ENCODE peak calls at places on chromosomes 2 and 18, in nine cellular contexts. W is progenitor cell of endocrine pancreas, E is pancreas, I is dorsolateral prefrontal cortex, K is MM.1S, V is AG10803, Q is HFF-Myc, M is cardiac fibroblast, L is type B pancreatic cell. O is an unnamed sample.

GRCh38 chr18:23943903-23944624 is 70.5 kb upstream of the TTC39C start:
- DNase-seq in V (peak; percentile 90), I (no peak), W (no peak), Q (no peak), E (no peak), M (peak; percentile 67), K (no peak), L (no peak), O (no peak)

GRCh38 chr2:30338475-30338874 is 107.1 kb downstream of the LBH start:
- DNase-seq in V (no peak), I (no peak), K (no peak), L (no peak), Q (no peak), W (no peak), E (no peak), M (no peak), O (no peak)

GRCh38 chr2:30915485-30915884 is 108.2 kb upstream of the CAPN13 start:
- DNase-seq in M (no peak), V (peak; percentile 1), K (no peak), W (peak; percentile 54), I (no peak), Q (no peak), E (no peak), L (no peak), O (peak; percentile 11)

GRCh38 chr2:180174580-180174979 is 167.5 kb upstream of the CWC22 start:
- DNase-seq in W (no peak), Q (no peak), E (no peak), K (no peak), M (no peak), I (no peak), V (no peak), L (no peak), O (no peak)

GRCh38 chr2:232624554-232624842 is 8.9 kb upstream of the EFHD1 start:
- DNase-seq in L (no peak), Q (no peak), W (no peak), I (no peak), V (no peak), K (no peak), E (no peak), M (no peak), O (no peak)

GRCh38 chr2:72991439-72991725 is 74.1 kb downstream of the EMX1 start:
- DNase-seq in K (no peak), V (no peak), Q (no peak), L (no peak), W (no peak), E (peak; percentile 36), M (no peak), I (no peak), O (no peak)

GRCh38 chr2:219661955-219662395 is 34.5 kb downstream of the SLC4A3 start:
- DNase-seq in M (peak; percentile 32), L (peak; percentile 16), K (no peak), Q (no peak), W (no peak), I (no peak), E (no peak), V (peak; percentile 48), O (no peak)

GRCh38 chr2:26847663-26848335 is at the start of gene DPYSL5:
- DNase-seq in V (no peak), W (peak; percentile 79), E (peak; percentile 56), I (peak; percentile 62), L (peak; percentile 85), M (no peak), K (no peak), Q (no peak), O (peak; percentile 86)

GRCh38 chr2:111707700-111708099 is 176.3 kb downstream of the ANAPC1 start:
- DNase-seq in Q (no peak), E (no peak), W (no peak), K (no peak), L (no peak), M (no peak), V (no peak), I (no peak), O (no peak)
- TF ChIP-seq CTCF in Q (no peak), E (no peak), W (no peak), K (no peak), L (no peak), M (no peak), V (no peak), I (no peak), O (no peak)

GRCh38 chr18:74569401-74569800 is 28.3 kb upstream of the ZNF407 start:
- DNase-seq in K (no peak), Q (no peak), I (no peak), L (no peak), E (no peak), W (no peak), V (no peak), M (no peak), O (no peak)

GRCh38 chr18:74564012-74564411 is 29.7 kb downstream of the CNDP1 start:
- DNase-seq in M (no peak), L (no peak), W (no peak), Q (no peak), I (no peak), V (no peak), K (no peak), E (no peak), O (no peak)

GRCh38 chr18:74570266-74570665 is 27.4 kb upstream of the ZNF407 start:
- DNase-seq in W (no peak), I (no peak), K (no peak), Q (no peak), M (no peak), E (no peak), L (no peak), V (no peak), O (no peak)

GRCh38 chr18:74571895-74572680 is 25.6 kb upstream of the ZNF407 start:
- DNase-seq in M (no peak), W (no peak), I (no peak), L (no peak), E (no peak), Q (no peak), V (no peak), K (no peak), O (no peak)

DNA sequence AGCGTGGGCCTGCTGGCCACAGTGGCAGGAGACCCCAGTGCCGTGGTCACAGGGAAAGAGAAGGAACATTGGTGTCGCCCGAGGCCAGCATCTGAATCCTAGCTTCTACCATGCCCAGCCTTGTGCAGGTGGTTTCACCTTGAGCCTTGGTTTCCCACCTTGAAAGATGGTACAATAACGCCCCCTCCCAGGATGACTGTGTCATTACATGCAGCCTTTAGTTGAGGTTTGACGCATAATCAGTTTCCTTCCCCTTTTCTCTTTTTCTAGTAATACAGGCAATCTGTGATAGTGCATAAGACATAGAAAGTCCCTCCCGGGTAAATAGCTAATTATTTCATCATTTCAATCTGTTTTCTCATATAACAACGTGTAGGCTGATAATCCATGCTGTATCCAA is 29.9 kb upstream of the ZNF407 start:
- DNase-seq in L (no peak), E (no peak), V (no peak), Q (no peak), W (no peak), K (no peak), M (no peak), I (no peak), O (no peak)
- TF ChIP-seq CTCF in L (no peak), E (no peak), V (no peak), Q (no peak), W (peak; percentile 15), K (no peak), M (no peak), I (no peak), O (no peak)

DNA sequence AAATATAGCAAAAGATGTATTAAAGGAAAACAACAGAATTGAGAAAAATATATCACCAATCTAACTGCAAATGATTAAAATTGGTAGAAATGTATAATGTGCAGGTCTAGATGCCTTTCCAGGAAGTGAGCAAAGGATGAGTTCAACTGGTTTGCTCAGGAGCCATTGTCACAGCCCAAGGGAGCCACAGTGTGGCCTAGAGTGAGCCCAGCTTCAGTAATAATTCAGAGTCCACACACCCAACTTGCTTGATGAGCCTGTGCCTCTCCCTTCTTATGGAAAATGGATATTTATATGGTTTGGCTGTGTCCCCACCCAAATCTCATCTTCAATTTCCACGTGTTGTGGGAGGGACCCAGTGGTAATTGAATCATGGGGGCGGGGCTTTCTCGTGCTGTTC is 92.2 kb upstream of the ASAP2 start:
- DNase-seq in K (no peak), I (no peak), L (no peak), V (no peak), E (no peak), M (peak; percentile 42), W (no peak), Q (no peak), O (no peak)
- TF ChIP-seq CTCF in K (no peak), I (no peak), L (no peak), V (no peak), E (no peak), M (peak; percentile 31), W (no peak), Q (no peak), O (no peak)

GRCh38 chr2:102302458-102302857 is 8.9 kb upstream of the IL1RL1 start:
- DNase-seq in L (no peak), I (no peak), W (no peak), Q (no peak), V (no peak), E (no peak), K (no peak), M (no peak), O (no peak)

GRCh38 chr2:102304711-102305591 is 6.4 kb upstream of the IL1RL1 start:
- DNase-seq in K (no peak), L (no peak), M (no peak), V (no peak), I (no peak), W (no peak), Q (no peak), E (no peak), O (no peak)

GRCh38 chr2:102304268-102304667 is 7.1 kb upstream of the IL1RL1 start:
- DNase-seq in I (no peak), W (no peak), M (peak; percentile 86), Q (no peak), L (no peak), E (no peak), V (peak; percentile 13), K (no peak), O (no peak)

GRCh38 chr2:102303589-102303988 is 7.8 kb upstream of the IL1RL1 start:
- DNase-seq in I (no peak), M (no peak), K (no peak), W (no peak), L (no peak), E (no peak), Q (no peak), V (no peak), O (no peak)

DNA sequence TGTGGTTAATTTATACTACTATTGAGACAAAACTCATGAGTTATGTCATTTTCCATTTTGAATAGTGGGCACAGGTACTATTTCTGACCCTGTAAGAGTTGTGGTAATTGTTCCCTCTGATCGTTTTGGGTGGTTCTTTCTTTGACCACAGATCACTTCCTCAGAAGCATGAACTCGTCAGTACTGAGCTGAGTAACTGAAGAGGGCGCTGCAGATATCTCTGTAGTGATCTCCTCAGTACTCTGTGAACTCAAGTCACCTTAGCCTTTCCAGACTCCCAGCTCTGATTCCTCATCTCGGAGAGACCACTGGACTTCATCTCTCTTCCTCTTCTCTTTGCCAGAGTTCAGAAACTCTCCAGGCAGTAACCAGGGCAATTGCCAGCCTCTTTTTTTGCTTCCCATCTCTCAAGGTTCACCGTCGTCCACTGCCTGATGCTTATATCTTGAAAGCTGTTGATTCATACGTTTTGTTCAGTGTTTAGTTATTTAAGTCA is 9.4 kb upstream of the IL1RL1 start:
- DNase-seq in L (no peak), Q (no peak), E (no peak), I (no peak), M (peak; percentile 65), W (no peak), K (peak; percentile 28), V (no peak), O (peak; percentile 5)
- TF ChIP-seq CTCF in L (no peak), Q (peak; percentile 11), E (no peak), I (peak; percentile 16), M (peak; percentile 47), W (no peak), K (peak; percentile 25), V (no peak), O (peak; percentile 35)

GRCh38 chr2:55620123-55620779 is 2.8 kb upstream of the PPP4R3B start:
- DNase-seq in W (no peak), L (no peak), K (peak; percentile 31), V (no peak), I (no peak), M (peak; percentile 20), Q (no peak), E (no peak), O (no peak)
- TF ChIP-seq CTCF in W (peak; percentile 47), L (peak; percentile 58), K (peak; percentile 55), V (peak; percentile 36), I (peak; percentile 33), M (peak; percentile 58), Q (peak; percentile 46), E (peak; percentile 11), O (peak; percentile 49)

O was measured in neural crest cell.